ENCODE peak calls at places on chromosomes 11 and 22, in six cellular contexts. X, M, F, J, Q and P are unnamed samples.

GRCh38 chr22:30362632-30363281 is 6.0 kb downstream of the CCDC157 start:
- DNase-seq in X (no peak), F (no peak), J (no peak), Q (peak), M (no peak), P (no peak)

GRCh38 chr22:42553475-42554361 is at the start of gene SERHL2:
- DNase-seq in F (peak), X (peak), J (peak), M (peak), Q (peak), P (peak)

GRCh38 chr11:45045692-45046471 is 95.2 kb upstream of the TP53I11 start:
- DNase-seq in Q (no peak), F (peak), M (no peak), X (peak), J (peak), P (no peak)

GRCh38 chr11:83659466-83659865 is 373.3 kb upstream of the CCDC90B start:
- DNase-seq in J (no peak), Q (no peak), M (no peak), F (no peak), X (no peak), P (no peak)

GRCh38 chr11:35711173-35711910 is 48.8 kb downstream of the TRIM44 start:
- DNase-seq in F (no peak), Q (no peak), X (no peak), M (no peak), J (no peak), P (no peak)

GRCh38 chr22:17808688-17809403 is 34.6 kb upstream of the BID start:
- DNase-seq in F (no peak), Q (no peak), M (no peak), X (no peak), J (no peak), P (peak)

GRCh38 chr22:23032681-23033080 is 37.6 kb upstream of the GNAZ start:
- DNase-seq in M (no peak), X (no peak), Q (no peak), J (no peak), F (no peak), P (no peak)

GRCh38 chr11:60251485-60252207 is 8.7 kb upstream of the MS4A4E start:
- DNase-seq in F (no peak), Q (no peak), X (no peak), J (peak), M (no peak), P (peak)

GRCh38 chr11:122696662-122697061 is 41.1 kb downstream of the UBASH3B start:
- DNase-seq in Q (no peak), J (no peak), M (peak), X (no peak), F (no peak), P (no peak)

GRCh38 chr22:37275622-37276021 is 6.7 kb upstream of the CYTH4 start:
- DNase-seq in M (no peak), X (no peak), J (no peak), Q (no peak), F (no peak), P (no peak)

GRCh38 chr11:19735512-19735911 is 22.9 kb downstream of the NAV2 start:
- DNase-seq in Q (no peak), J (peak), X (peak), F (no peak), M (no peak), P (no peak)
- TF ChIP-seq CTCF in Q (no peak), J (peak), X (peak), F (no peak), M (no peak), P (no peak)

GRCh38 chr11:67408437-67409200 is 4.7 kb downstream of the TBC1D10C start:
- DNase-seq in F (no peak), Q (no peak), X (no peak), J (no peak), M (no peak), P (no peak)

GRCh38 chr11:67407700-67408163 is 3.8 kb downstream of the TBC1D10C start:
- DNase-seq in J (no peak), Q (no peak), X (no peak), M (no peak), F (no peak), P (no peak)

GRCh38 chr11:67405688-67406339 is 1.9 kb downstream of the TBC1D10C start:
- DNase-seq in J (no peak), F (no peak), M (no peak), X (no peak), Q (no peak), P (no peak)

GRCh38 chr11:67406420-67406968 is 2.6 kb downstream of the TBC1D10C start:
- DNase-seq in M (no peak), J (no peak), Q (no peak), F (no peak), X (no peak), P (no peak)

DNA sequence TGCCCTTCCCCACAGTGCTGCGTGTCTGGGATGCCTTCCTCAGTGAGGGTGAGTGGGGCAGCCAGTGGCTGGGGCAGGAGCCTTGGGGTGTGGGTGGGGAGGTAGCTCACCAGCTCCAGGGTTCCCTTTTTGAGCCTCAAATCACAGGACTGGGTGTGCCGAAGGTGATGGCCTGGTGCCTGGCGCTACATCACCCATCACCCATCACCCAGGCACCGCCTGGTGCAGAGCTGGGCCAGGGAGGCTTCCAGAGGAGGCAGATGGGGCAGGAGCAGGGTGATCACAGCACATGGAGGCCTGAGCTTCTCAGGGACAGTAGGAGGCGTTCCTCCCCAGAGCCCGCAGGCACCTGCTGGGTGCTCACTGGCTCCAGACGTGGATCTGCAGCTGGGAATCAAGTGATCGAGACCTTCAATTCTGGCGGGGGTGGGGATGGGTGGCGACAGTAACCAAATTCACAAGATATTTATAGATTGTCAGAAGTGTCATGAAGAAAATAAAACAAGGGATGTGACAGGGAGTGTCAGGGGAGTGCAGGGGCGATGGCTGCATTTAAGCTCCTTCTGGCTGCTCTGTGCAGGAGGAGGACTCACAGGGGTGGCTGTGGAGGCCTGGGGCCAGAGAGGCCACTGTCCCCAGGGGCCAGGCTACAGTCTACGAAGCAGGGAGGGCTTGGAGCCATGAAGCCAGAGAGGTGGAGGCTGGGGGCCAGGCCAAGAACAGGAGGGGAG is 3.3 kb downstream of the TBC1D10C start:
- DNase-seq in F (no peak), M (peak), J (no peak), Q (no peak), X (no peak), P (no peak)
- TF ChIP-seq CTCF in F (no peak), M (peak), J (no peak), Q (no peak), X (no peak), P (no peak)

DNA sequence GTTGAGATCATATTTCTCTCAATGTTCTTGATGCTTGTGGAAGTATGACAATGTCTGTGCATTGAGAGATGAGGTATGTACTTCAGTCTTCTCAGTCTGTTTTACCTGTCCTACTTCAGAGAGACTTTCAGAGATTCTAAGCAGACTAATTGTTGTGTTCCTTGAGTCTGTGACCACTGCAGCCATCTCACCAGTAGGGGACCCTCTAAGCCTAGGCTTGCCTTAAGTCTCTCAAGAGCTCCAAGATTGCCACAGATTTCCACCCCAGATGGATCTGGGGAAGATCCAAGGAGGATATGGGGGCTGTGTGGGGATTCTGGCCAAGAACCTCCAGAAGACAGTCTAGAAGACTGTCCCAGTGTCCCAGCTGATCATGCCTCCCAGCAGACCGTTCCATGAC is 179.9 kb upstream of the PLET1 start:
- DNase-seq in Q (peak), X (no peak), F (no peak), M (no peak), J (no peak), P (no peak)
- TF ChIP-seq CTCF in Q (peak), X (no peak), F (no peak), M (no peak), J (no peak), P (peak)

GRCh38 chr11:101914737-101915426 is at the start of gene CEP126:
- DNase-seq in F (peak), M (peak), J (peak), Q (peak), X (peak), P (peak)
- TF ChIP-seq CTCF in F (peak), M (peak), J (peak), Q (no peak), X (peak), P (peak)